ENCODE peak calls at places on chromosomes 12 and 14, in four cellular contexts. One of them, this sample, is unnamed. For H3K27me3, the result is how much of the 10 kb centered on the place peaks cover.

GRCh38 chr12:104201238-104202001 is 14.2 kb upstream of the TXNRD1 start:
- DNase-seq in psoas muscle: no peak
- DNase-seq in lung: peak
- DNase-seq in CD4-positive, CD25-positive, alpha-beta regulatory T cell: peak
- DNase-seq in this sample: peak

GRCh38 chr12:113059071-113059595 is 2.6 kb downstream of the DTX1 start:
- DNase-seq in psoas muscle: no peak
- DNase-seq in lung: no peak
- DNase-seq in CD4-positive, CD25-positive, alpha-beta regulatory T cell: no peak
- DNase-seq in this sample: no peak

GRCh38 chr14:33282181-33282580 is 343.5 kb downstream of the NPAS3 start:
- DNase-seq in psoas muscle: no peak
- DNase-seq in lung: no peak
- DNase-seq in CD4-positive, CD25-positive, alpha-beta regulatory T cell: no peak
- DNase-seq in this sample: no peak

GRCh38 chr14:67513631-67514108 is 19.4 kb upstream of the PLEKHH1 start:
- DNase-seq in psoas muscle: no peak
- DNase-seq in lung: no peak
- DNase-seq in CD4-positive, CD25-positive, alpha-beta regulatory T cell: no peak
- DNase-seq in this sample: no peak

GRCh38 chr14:67526676-67527459 is 6.2 kb upstream of the PLEKHH1 start:
- DNase-seq in psoas muscle: no peak
- DNase-seq in lung: peak
- DNase-seq in CD4-positive, CD25-positive, alpha-beta regulatory T cell: no peak
- DNase-seq in this sample: peak

GRCh38 chr12:131209082-131210070 is 255.7 kb downstream of the ADGRD1 start:
- DNase-seq in psoas muscle: no peak
- DNase-seq in lung: no peak
- DNase-seq in CD4-positive, CD25-positive, alpha-beta regulatory T cell: no peak
- DNase-seq in this sample: no peak

GRCh38 chr14:102584871-102585869 is 7.3 kb upstream of the RCOR1 start:
- DNase-seq in psoas muscle: no peak
- DNase-seq in lung: no peak
- DNase-seq in CD4-positive, CD25-positive, alpha-beta regulatory T cell: no peak
- DNase-seq in this sample: peak

GRCh38 chr14:24069411-24069735 is 2.0 kb upstream of the CPNE6 start:
- DNase-seq in psoas muscle: no peak
- DNase-seq in lung: no peak
- DNase-seq in CD4-positive, CD25-positive, alpha-beta regulatory T cell: no peak
- DNase-seq in this sample: no peak

GRCh38 chr12:76919388-76920181 is 40.8 kb upstream of the CSRP2 start:
- DNase-seq in psoas muscle: no peak
- DNase-seq in lung: no peak
- DNase-seq in CD4-positive, CD25-positive, alpha-beta regulatory T cell: no peak
- DNase-seq in this sample: no peak

GRCh38 chr12:125331342-125332052 is 266.3 kb downstream of the AACS start:
- DNase-seq in psoas muscle: no peak
- DNase-seq in lung: no peak
- DNase-seq in CD4-positive, CD25-positive, alpha-beta regulatory T cell: no peak
- DNase-seq in this sample: no peak

GRCh38 chr12:2295941-2296461 is 243.2 kb downstream of the CACNA1C start:
- DNase-seq in psoas muscle: no peak
- DNase-seq in lung: no peak
- DNase-seq in CD4-positive, CD25-positive, alpha-beta regulatory T cell: no peak
- DNase-seq in this sample: no peak

GRCh38 chr12:53048780-53049401 is 974 bp upstream of the TNS2 start:
- DNase-seq in psoas muscle: peak
- DNase-seq in lung: peak
- DNase-seq in CD4-positive, CD25-positive, alpha-beta regulatory T cell: no peak
- DNase-seq in this sample: peak

GRCh38 chr12:93441111-93441616 is 583 bp downstream of the UBE2N start:
- DNase-seq in psoas muscle: peak
- DNase-seq in lung: no peak
- DNase-seq in CD4-positive, CD25-positive, alpha-beta regulatory T cell: peak
- DNase-seq in this sample: no peak

GRCh38 chr12:91222746-91223145 is 40.1 kb upstream of the DCN start:
- DNase-seq in psoas muscle: no peak
- DNase-seq in lung: no peak
- DNase-seq in CD4-positive, CD25-positive, alpha-beta regulatory T cell: no peak
- DNase-seq in this sample: no peak

GRCh38 chr14:100653409-100653808 is 66.2 kb upstream of the BEGAIN start:
- DNase-seq in psoas muscle: no peak
- DNase-seq in lung: no peak
- DNase-seq in CD4-positive, CD25-positive, alpha-beta regulatory T cell: no peak
- DNase-seq in this sample: peak

GRCh38 chr12:105676694-105677093 is 346.2 kb downstream of the C12orf75 start:
- DNase-seq in psoas muscle: no peak
- DNase-seq in lung: peak
- DNase-seq in CD4-positive, CD25-positive, alpha-beta regulatory T cell: no peak
- DNase-seq in this sample: no peak

GRCh38 chr14:69739486-69739885 is 27.5 kb upstream of the SRSF5 start:
- DNase-seq in psoas muscle: no peak
- DNase-seq in lung: no peak
- DNase-seq in CD4-positive, CD25-positive, alpha-beta regulatory T cell: no peak
- DNase-seq in this sample: no peak

GRCh38 chr12:51631021-51631420 is 40.0 kb downstream of the SCN8A start:
- DNase-seq in psoas muscle: no peak
- DNase-seq in lung: no peak
- DNase-seq in CD4-positive, CD25-positive, alpha-beta regulatory T cell: no peak
- DNase-seq in this sample: no peak

GRCh38 chr14:31159682-31160296 is 47.8 kb downstream of the HECTD1 start:
- DNase-seq in psoas muscle: no peak
- DNase-seq in lung: no peak
- DNase-seq in CD4-positive, CD25-positive, alpha-beta regulatory T cell: no peak
- DNase-seq in this sample: no peak

GRCh38 chr12:55647027-55647426 is 10.3 kb downstream of the OR10P1 start:
- DNase-seq in psoas muscle: no peak
- DNase-seq in lung: no peak
- DNase-seq in CD4-positive, CD25-positive, alpha-beta regulatory T cell: no peak
- DNase-seq in this sample: no peak

GRCh38 chr12:3041558-3042164 is 35.5 kb upstream of the TSPAN9 start:
- DNase-seq in psoas muscle: peak
- DNase-seq in lung: peak
- DNase-seq in CD4-positive, CD25-positive, alpha-beta regulatory T cell: no peak
- DNase-seq in this sample: peak

GRCh38 chr12:88291498-88292131 is 149.5 kb downstream of the TMTC3 start:
- DNase-seq in psoas muscle: no peak
- DNase-seq in lung: no peak
- DNase-seq in CD4-positive, CD25-positive, alpha-beta regulatory T cell: no peak
- DNase-seq in this sample: no peak

GRCh38 chr12:25195056-25195971 is at the start of the genes DNAI7 and ETFRF1:
- DNase-seq in psoas muscle: peak
- DNase-seq in lung: peak
- DNase-seq in CD4-positive, CD25-positive, alpha-beta regulatory T cell: peak
- DNase-seq in this sample: peak

GRCh38 chr12:121115530-121115929 is 17.1 kb upstream of the P2RX7 start:
- DNase-seq in psoas muscle: no peak
- DNase-seq in lung: no peak
- DNase-seq in CD4-positive, CD25-positive, alpha-beta regulatory T cell: no peak
- DNase-seq in this sample: no peak

GRCh38 chr12:110813298-110813697 is 33.5 kb upstream of the CCDC63 start:
- DNase-seq in psoas muscle: no peak
- DNase-seq in lung: no peak
- DNase-seq in CD4-positive, CD25-positive, alpha-beta regulatory T cell: no peak
- DNase-seq in this sample: no peak

GRCh38 chr12:72433298-72433697 is 161.1 kb downstream of the TRHDE start:
- DNase-seq in psoas muscle: no peak
- DNase-seq in lung: no peak
- DNase-seq in CD4-positive, CD25-positive, alpha-beta regulatory T cell: no peak
- DNase-seq in this sample: no peak

GRCh38 chr12:124031058-124031457 is 58.0 kb downstream of the ZNF664 start:
- DNase-seq in psoas muscle: no peak
- DNase-seq in lung: no peak
- DNase-seq in CD4-positive, CD25-positive, alpha-beta regulatory T cell: no peak
- DNase-seq in this sample: no peak

GRCh38 chr12:46300906-46301305 is 32.1 kb upstream of the SLC38A1 start:
- DNase-seq in psoas muscle: no peak
- DNase-seq in lung: no peak
- DNase-seq in CD4-positive, CD25-positive, alpha-beta regulatory T cell: no peak
- DNase-seq in this sample: no peak

GRCh38 chr14:52522033-52522432 is 30.3 kb downstream of the TXNDC16 start:
- DNase-seq in psoas muscle: no peak
- DNase-seq in lung: no peak
- DNase-seq in CD4-positive, CD25-positive, alpha-beta regulatory T cell: no peak
- DNase-seq in this sample: no peak

GRCh38 chr12:94603434-94604068 is 46.8 kb downstream of the TMCC3 start:
- DNase-seq in psoas muscle: no peak
- DNase-seq in lung: no peak
- DNase-seq in CD4-positive, CD25-positive, alpha-beta regulatory T cell: no peak
- DNase-seq in this sample: peak

GRCh38 chr14:67749341-67750110 is 47.8 kb downstream of the RDH12 start:
- DNase-seq in psoas muscle: no peak
- DNase-seq in lung: no peak
- DNase-seq in CD4-positive, CD25-positive, alpha-beta regulatory T cell: no peak
- DNase-seq in this sample: no peak

GRCh38 chr12:59113831-59114273 is 193.5 kb upstream of the LRIG3 start:
- DNase-seq in psoas muscle: peak
- DNase-seq in lung: peak
- DNase-seq in CD4-positive, CD25-positive, alpha-beta regulatory T cell: no peak
- DNase-seq in this sample: peak

GRCh38 chr12:81332054-81332453 is 254.2 kb downstream of the ACSS3 start:
- DNase-seq in psoas muscle: no peak
- DNase-seq in lung: no peak
- DNase-seq in CD4-positive, CD25-positive, alpha-beta regulatory T cell: no peak
- DNase-seq in this sample: no peak

GRCh38 chr12:101670007-101670671 is 27.3 kb upstream of the CHPT1 start:
- DNase-seq in psoas muscle: peak
- DNase-seq in lung: peak
- DNase-seq in CD4-positive, CD25-positive, alpha-beta regulatory T cell: no peak
- DNase-seq in this sample: peak

GRCh38 chr12:130137141-130138018 is 24.9 kb upstream of the FZD10 start:
- DNase-seq in psoas muscle: no peak
- DNase-seq in lung: no peak
- DNase-seq in CD4-positive, CD25-positive, alpha-beta regulatory T cell: no peak
- DNase-seq in this sample: peak

GRCh38 chr12:20863056-20863455 is 52.6 kb downstream of the SLCO1B3 start:
- DNase-seq in psoas muscle: no peak
- DNase-seq in lung: no peak
- DNase-seq in CD4-positive, CD25-positive, alpha-beta regulatory T cell: no peak
- DNase-seq in this sample: no peak

GRCh38 chr12:1595026-1595561 is 713 bp upstream of the FBXL14 start:
- DNase-seq in psoas muscle: no peak
- DNase-seq in lung: no peak
- DNase-seq in CD4-positive, CD25-positive, alpha-beta regulatory T cell: no peak
- DNase-seq in this sample: no peak

GRCh38 chr12:54416908-54417603 is 2.0 kb downstream of the ITGA5 start:
- DNase-seq in psoas muscle: no peak
- DNase-seq in lung: no peak
- DNase-seq in CD4-positive, CD25-positive, alpha-beta regulatory T cell: no peak
- DNase-seq in this sample: no peak
- H3K4me3 ChIP-seq in psoas muscle: peak
- H3K4me3 ChIP-seq in lung: peak
- H3K4me3 ChIP-seq in CD4-positive, CD25-positive, alpha-beta regulatory T cell: peak
- H3K4me3 ChIP-seq in this sample: no peak

GRCh38 chr12:30965613-30965985 is 39.1 kb downstream of the TSPAN11 start:
- DNase-seq in psoas muscle: no peak
- DNase-seq in lung: no peak
- DNase-seq in CD4-positive, CD25-positive, alpha-beta regulatory T cell: no peak
- DNase-seq in this sample: no peak
- H3K27me3 ChIP-seq in psoas muscle: under half
- H3K27me3 ChIP-seq in lung: under half
- H3K27me3 ChIP-seq in CD4-positive, CD25-positive, alpha-beta regulatory T cell: under half
- H3K27me3 ChIP-seq in this sample: under half

DNA sequence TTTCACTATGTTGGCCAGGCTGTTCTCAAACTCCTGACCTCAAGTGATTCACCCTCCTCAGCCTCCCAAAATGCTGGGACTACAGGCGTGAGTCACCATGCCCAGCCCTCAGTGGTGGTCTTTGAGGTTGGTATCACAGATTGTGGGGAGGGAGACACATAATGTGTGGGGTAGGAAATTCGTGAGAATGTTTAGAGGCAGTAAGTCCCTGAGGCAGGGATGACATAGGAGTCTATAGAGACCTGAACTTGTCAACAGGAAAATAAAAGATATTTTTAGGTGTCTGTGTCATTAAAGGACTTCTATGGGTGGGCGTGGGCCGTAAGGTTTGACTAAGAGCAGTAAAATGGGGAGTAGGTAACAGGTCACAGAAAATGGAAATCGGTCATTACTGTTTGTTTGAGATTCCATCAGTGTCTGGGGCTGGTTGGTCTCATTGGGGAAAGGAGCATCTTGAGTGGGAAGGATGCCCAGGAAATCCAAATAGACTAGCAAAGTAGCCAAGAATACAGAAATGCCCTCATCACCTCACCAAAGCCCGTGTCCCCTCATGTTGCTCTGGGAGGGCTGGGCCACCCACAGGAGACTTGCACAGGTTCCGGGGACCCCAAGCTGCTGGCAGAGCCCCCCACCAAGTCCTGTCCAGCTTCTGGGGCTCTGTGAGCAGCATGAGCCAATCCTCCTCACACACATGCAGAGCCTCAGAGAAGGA is 63.6 kb upstream of the BCL2L14 start:
- DNase-seq in psoas muscle: no peak
- DNase-seq in lung: no peak
- DNase-seq in CD4-positive, CD25-positive, alpha-beta regulatory T cell: no peak
- DNase-seq in this sample: no peak
- H3K4me3 ChIP-seq in psoas muscle: no peak
- H3K4me3 ChIP-seq in lung: no peak
- H3K4me3 ChIP-seq in CD4-positive, CD25-positive, alpha-beta regulatory T cell: peak
- H3K4me3 ChIP-seq in this sample: no peak

GRCh38 chr12:75670175-75670574 is 158.8 kb upstream of the KRR1 start:
- DNase-seq in psoas muscle: no peak
- DNase-seq in lung: no peak
- DNase-seq in CD4-positive, CD25-positive, alpha-beta regulatory T cell: no peak
- DNase-seq in this sample: no peak

GRCh38 chr12:75662501-75663159 is 151.2 kb upstream of the KRR1 start:
- DNase-seq in psoas muscle: no peak
- DNase-seq in lung: no peak
- DNase-seq in CD4-positive, CD25-positive, alpha-beta regulatory T cell: no peak
- DNase-seq in this sample: no peak

GRCh38 chr12:75666126-75666979 is 154.9 kb upstream of the KRR1 start:
- DNase-seq in psoas muscle: no peak
- DNase-seq in lung: no peak
- DNase-seq in CD4-positive, CD25-positive, alpha-beta regulatory T cell: no peak
- DNase-seq in this sample: no peak

GRCh38 chr12:75665216-75665615 is 153.8 kb upstream of the KRR1 start:
- DNase-seq in psoas muscle: no peak
- DNase-seq in lung: no peak
- DNase-seq in CD4-positive, CD25-positive, alpha-beta regulatory T cell: no peak
- DNase-seq in this sample: no peak

DNA sequence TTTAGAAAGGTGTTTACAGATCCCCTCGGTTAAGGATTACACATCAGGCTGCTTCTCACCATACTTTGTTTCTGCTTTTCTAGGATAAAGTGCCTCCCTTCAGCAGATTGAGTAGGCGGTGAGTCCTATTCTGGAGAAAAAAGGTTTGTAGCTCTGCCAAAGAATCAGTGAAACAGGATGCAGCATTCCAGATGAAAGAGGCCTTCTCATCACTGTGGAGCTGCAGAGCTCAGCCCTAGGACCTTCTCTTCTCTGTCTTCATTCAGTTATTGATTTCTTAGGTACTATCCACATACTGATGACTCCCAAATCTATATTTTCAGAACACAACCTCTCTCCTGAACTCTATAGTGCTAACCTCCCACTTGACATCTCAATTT is 155.6 kb upstream of the KRR1 start:
- DNase-seq in psoas muscle: no peak
- DNase-seq in lung: no peak
- DNase-seq in CD4-positive, CD25-positive, alpha-beta regulatory T cell: no peak
- DNase-seq in this sample: no peak
- H3K27me3 ChIP-seq in psoas muscle: under half
- H3K27me3 ChIP-seq in lung: under half
- H3K27me3 ChIP-seq in CD4-positive, CD25-positive, alpha-beta regulatory T cell: under half
- H3K27me3 ChIP-seq in this sample: under half

GRCh38 chr12:26252946-26253345 is 57.6 kb downstream of the SSPN start:
- DNase-seq in psoas muscle: no peak
- DNase-seq in lung: no peak
- DNase-seq in CD4-positive, CD25-positive, alpha-beta regulatory T cell: no peak
- DNase-seq in this sample: no peak
- H3K4me3 ChIP-seq in psoas muscle: no peak
- H3K4me3 ChIP-seq in lung: no peak
- H3K4me3 ChIP-seq in CD4-positive, CD25-positive, alpha-beta regulatory T cell: no peak
- H3K4me3 ChIP-seq in this sample: no peak